ENCODE peak calls at places on chromosomes 12 and 14, in four cellular contexts. One of them, this sample, is unnamed. For H3K4me1 and H3K9me3, the result is how much of the 10 kb centered on the place peaks cover.

GRCh38 chr12:131221061-131221945 is 267.6 kb downstream of the ADGRD1 start:
- DNase-seq in right atrium auricular region: no peak
- DNase-seq in SK-N-SH: peak
- DNase-seq in A673: no peak
- DNase-seq in this sample: no peak

GRCh38 chr12:48263617-48264016 is 60.5 kb upstream of the OR10AD1 start:
- DNase-seq in right atrium auricular region: no peak
- DNase-seq in SK-N-SH: no peak
- DNase-seq in A673: peak
- DNase-seq in this sample: no peak

GRCh38 chr12:130978785-130979184 is 25.1 kb downstream of the ADGRD1 start:
- DNase-seq in right atrium auricular region: peak
- DNase-seq in SK-N-SH: no peak
- DNase-seq in A673: no peak
- DNase-seq in this sample: no peak

GRCh38 chr12:41034686-41035085 is 153.4 kb upstream of the PDZRN4 start:
- DNase-seq in right atrium auricular region: no peak
- DNase-seq in SK-N-SH: no peak
- DNase-seq in A673: peak
- DNase-seq in this sample: no peak

GRCh38 chr12:126700115-126700514 is 1566.9 kb upstream of the TMEM132C start:
- DNase-seq in right atrium auricular region: no peak
- DNase-seq in SK-N-SH: no peak
- DNase-seq in A673: no peak
- DNase-seq in this sample: no peak

GRCh38 chr12:124804011-124804621 is 59.5 kb downstream of the SCARB1 start:
- DNase-seq in right atrium auricular region: no peak
- DNase-seq in SK-N-SH: peak
- DNase-seq in A673: peak
- DNase-seq in this sample: peak

GRCh38 chr14:90979451-90979850 is 81.0 kb downstream of the RPS6KA5 start:
- DNase-seq in right atrium auricular region: no peak
- DNase-seq in SK-N-SH: no peak
- DNase-seq in A673: no peak
- DNase-seq in this sample: no peak

GRCh38 chr14:33369041-33369440 is 430.4 kb downstream of the NPAS3 start:
- DNase-seq in right atrium auricular region: no peak
- DNase-seq in SK-N-SH: no peak
- DNase-seq in A673: no peak
- DNase-seq in this sample: no peak

GRCh38 chr12:126557659-126558058 is 1492.4 kb downstream of the AACS start:
- DNase-seq in right atrium auricular region: no peak
- DNase-seq in SK-N-SH: no peak
- DNase-seq in A673: no peak
- DNase-seq in this sample: no peak

GRCh38 chr12:28032811-28033537 is 60.4 kb upstream of the PTHLH start:
- DNase-seq in right atrium auricular region: no peak
- DNase-seq in SK-N-SH: no peak
- DNase-seq in A673: no peak
- DNase-seq in this sample: no peak

GRCh38 chr12:50551866-50552265 is 47.1 kb downstream of the DIP2B start:
- DNase-seq in right atrium auricular region: no peak
- DNase-seq in SK-N-SH: no peak
- DNase-seq in A673: no peak
- DNase-seq in this sample: no peak

GRCh38 chr12:76312314-76312713 is 35.9 kb downstream of the BBS10 start:
- DNase-seq in right atrium auricular region: peak
- DNase-seq in SK-N-SH: no peak
- DNase-seq in A673: no peak
- DNase-seq in this sample: no peak

GRCh38 chr12:132075026-132075713 is 68.9 kb downstream of the DDX51 start:
- DNase-seq in right atrium auricular region: no peak
- DNase-seq in SK-N-SH: no peak
- DNase-seq in A673: no peak
- DNase-seq in this sample: no peak

GRCh38 chr12:65857875-65858274 is 33.6 kb downstream of the HMGA2 start:
- DNase-seq in right atrium auricular region: no peak
- DNase-seq in SK-N-SH: no peak
- DNase-seq in A673: peak
- DNase-seq in this sample: no peak

GRCh38 chr12:26748741-26749431 is 84.1 kb downstream of the ITPR2 start:
- DNase-seq in right atrium auricular region: no peak
- DNase-seq in SK-N-SH: no peak
- DNase-seq in A673: peak
- DNase-seq in this sample: no peak

GRCh38 chr12:51321882-51322281 is 2.1 kb downstream of the BIN2 start:
- DNase-seq in right atrium auricular region: no peak
- DNase-seq in SK-N-SH: no peak
- DNase-seq in A673: no peak
- DNase-seq in this sample: no peak

GRCh38 chr14:72053662-72054061 is 121.4 kb downstream of the RGS6 start:
- DNase-seq in right atrium auricular region: no peak
- DNase-seq in SK-N-SH: no peak
- DNase-seq in A673: no peak
- DNase-seq in this sample: no peak

GRCh38 chr12:18861287-18861858 is 123.5 kb downstream of the CAPZA3 start:
- DNase-seq in right atrium auricular region: no peak
- DNase-seq in SK-N-SH: no peak
- DNase-seq in A673: peak
- DNase-seq in this sample: no peak

GRCh38 chr14:64646103-64646502 is 58.1 kb upstream of the PLEKHG3 start:
- DNase-seq in right atrium auricular region: no peak
- DNase-seq in SK-N-SH: no peak
- DNase-seq in A673: peak
- DNase-seq in this sample: no peak

GRCh38 chr12:121774968-121775474 is 18.5 kb downstream of the RHOF start:
- DNase-seq in right atrium auricular region: no peak
- DNase-seq in SK-N-SH: no peak
- DNase-seq in A673: no peak
- DNase-seq in this sample: no peak

GRCh38 chr14:31843361-31844091 is 233.6 kb upstream of the ARHGAP5 start:
- DNase-seq in right atrium auricular region: no peak
- DNase-seq in SK-N-SH: no peak
- DNase-seq in A673: no peak
- DNase-seq in this sample: no peak

GRCh38 chr12:116601524-116601923 is 42.3 kb downstream of the MAP1LC3B2 start:
- DNase-seq in right atrium auricular region: no peak
- DNase-seq in SK-N-SH: no peak
- DNase-seq in A673: peak
- DNase-seq in this sample: no peak

GRCh38 chr14:85487215-85487614 is 42.7 kb upstream of the FLRT2 start:
- DNase-seq in right atrium auricular region: no peak
- DNase-seq in SK-N-SH: no peak
- DNase-seq in A673: no peak
- DNase-seq in this sample: peak

GRCh38 chr12:104680070-104680469 is 223.3 kb downstream of the CHST11 start:
- DNase-seq in right atrium auricular region: no peak
- DNase-seq in SK-N-SH: peak
- DNase-seq in A673: peak
- DNase-seq in this sample: no peak

GRCh38 chr12:62931481-62931880 is 3.5 kb downstream of the PPM1H start:
- DNase-seq in right atrium auricular region: no peak
- DNase-seq in SK-N-SH: no peak
- DNase-seq in A673: no peak
- DNase-seq in this sample: no peak

GRCh38 chr14:29215853-29216252 is 449.3 kb downstream of the FOXG1 start:
- DNase-seq in right atrium auricular region: no peak
- DNase-seq in SK-N-SH: no peak
- DNase-seq in A673: no peak
- DNase-seq in this sample: no peak

GRCh38 chr12:30792648-30793499 is 38.1 kb upstream of the CAPRIN2 start:
- DNase-seq in right atrium auricular region: no peak
- DNase-seq in SK-N-SH: no peak
- DNase-seq in A673: no peak
- DNase-seq in this sample: no peak

GRCh38 chr12:50925920-50926319 is 26.4 kb upstream of the HIGD1C start:
- DNase-seq in right atrium auricular region: no peak
- DNase-seq in SK-N-SH: no peak
- DNase-seq in A673: no peak
- DNase-seq in this sample: no peak

GRCh38 chr12:112979281-112979680 is 962 bp downstream of the OAS2 start:
- DNase-seq in right atrium auricular region: peak
- DNase-seq in SK-N-SH: no peak
- DNase-seq in A673: no peak
- DNase-seq in this sample: no peak

GRCh38 chr14:79724934-79725717 is 486.2 kb downstream of the DIO2 start:
- DNase-seq in right atrium auricular region: no peak
- DNase-seq in SK-N-SH: no peak
- DNase-seq in A673: no peak
- DNase-seq in this sample: no peak

GRCh38 chr14:68279777-68280233 is 460.2 kb downstream of the RAD51B start:
- DNase-seq in right atrium auricular region: no peak
- DNase-seq in SK-N-SH: no peak
- DNase-seq in A673: no peak
- DNase-seq in this sample: no peak

GRCh38 chr12:11660624-11661023 is 11.2 kb downstream of the ETV6 start:
- DNase-seq in right atrium auricular region: no peak
- DNase-seq in SK-N-SH: no peak
- DNase-seq in A673: no peak
- DNase-seq in this sample: no peak

GRCh38 chr12:115312901-115313300 is 628.9 kb upstream of the TBX3 start:
- DNase-seq in right atrium auricular region: no peak
- DNase-seq in SK-N-SH: no peak
- DNase-seq in A673: no peak
- DNase-seq in this sample: no peak

GRCh38 chr14:102314242-102315011 is 5.1 kb upstream of the ZNF839 start:
- DNase-seq in right atrium auricular region: peak
- DNase-seq in SK-N-SH: peak
- DNase-seq in A673: peak
- DNase-seq in this sample: peak

GRCh38 chr12:124565071-124565491 is 2.3 kb downstream of the NCOR2 start:
- DNase-seq in right atrium auricular region: no peak
- DNase-seq in SK-N-SH: peak
- DNase-seq in A673: peak
- DNase-seq in this sample: peak

GRCh38 chr12:25017336-25017735 is 68.4 kb upstream of the BCAT1 start:
- DNase-seq in right atrium auricular region: no peak
- DNase-seq in SK-N-SH: no peak
- DNase-seq in A673: no peak
- DNase-seq in this sample: no peak

DNA sequence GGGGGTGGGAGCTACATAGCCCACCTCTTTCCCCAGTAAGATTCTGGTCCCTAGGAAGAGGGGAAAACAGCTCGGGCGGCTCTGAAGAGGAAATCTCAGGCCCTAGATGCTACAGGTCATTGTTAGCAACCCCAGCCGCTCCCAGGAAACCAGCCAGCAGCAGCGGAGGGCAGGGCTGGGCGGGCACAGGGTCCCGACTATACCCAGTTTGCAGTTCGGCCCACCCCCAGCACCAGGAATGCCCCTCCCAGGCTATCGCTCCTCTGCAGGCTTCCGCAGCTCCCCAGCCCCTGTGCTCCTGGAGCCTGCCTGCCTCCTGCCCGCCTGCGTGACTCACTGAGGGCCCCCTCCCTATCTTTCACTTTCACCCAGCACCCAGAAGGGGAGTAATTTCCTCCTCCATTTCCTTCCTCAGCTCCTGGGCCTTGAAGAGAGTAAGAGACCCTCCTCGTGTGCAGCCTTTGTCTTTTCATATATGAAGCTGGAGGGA is 27.2 kb upstream of the PNMA1 start:
- DNase-seq in right atrium auricular region: peak
- DNase-seq in SK-N-SH: peak
- DNase-seq in A673: peak
- DNase-seq in this sample: no peak
- H3K4me1 ChIP-seq in right atrium auricular region: half or more
- H3K4me1 ChIP-seq in SK-N-SH: half or more
- H3K4me1 ChIP-seq in A673: half or more
- H3K4me1 ChIP-seq in this sample: half or more

GRCh38 chr12:32666510-32666909 is 12.6 kb upstream of the DNM1L start:
- DNase-seq in right atrium auricular region: no peak
- DNase-seq in SK-N-SH: no peak
- DNase-seq in A673: no peak
- DNase-seq in this sample: no peak
- H3K27ac ChIP-seq in right atrium auricular region: no peak
- H3K27ac ChIP-seq in SK-N-SH: no peak
- H3K27ac ChIP-seq in A673: no peak
- H3K27ac ChIP-seq in this sample: no peak

DNA sequence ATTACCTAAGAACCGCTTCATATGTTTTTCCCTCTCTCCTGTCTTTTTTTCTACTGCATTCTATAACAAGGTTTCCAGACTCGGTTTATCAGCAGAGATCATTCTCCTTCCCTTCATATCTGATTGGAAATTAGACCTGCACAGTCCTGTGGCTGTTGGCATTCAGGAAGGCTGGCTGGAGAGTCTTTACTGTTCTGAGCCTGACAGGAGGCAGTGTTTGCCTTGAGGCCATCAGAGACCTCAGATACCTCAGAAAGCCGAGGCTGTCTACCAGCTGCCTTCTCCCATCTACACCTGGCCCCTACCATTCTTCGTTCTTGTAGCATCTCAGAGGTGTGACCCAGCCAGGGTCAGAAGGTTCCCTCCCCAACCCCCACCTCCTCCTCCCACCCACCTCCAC is 182.0 kb downstream of the CAND1 start:
- DNase-seq in right atrium auricular region: no peak
- DNase-seq in SK-N-SH: no peak
- DNase-seq in A673: no peak
- DNase-seq in this sample: no peak
- H3K9me3 ChIP-seq in right atrium auricular region: under half
- H3K9me3 ChIP-seq in SK-N-SH: under half
- H3K9me3 ChIP-seq in A673: under half
- H3K9me3 ChIP-seq in this sample: under half

DNA sequence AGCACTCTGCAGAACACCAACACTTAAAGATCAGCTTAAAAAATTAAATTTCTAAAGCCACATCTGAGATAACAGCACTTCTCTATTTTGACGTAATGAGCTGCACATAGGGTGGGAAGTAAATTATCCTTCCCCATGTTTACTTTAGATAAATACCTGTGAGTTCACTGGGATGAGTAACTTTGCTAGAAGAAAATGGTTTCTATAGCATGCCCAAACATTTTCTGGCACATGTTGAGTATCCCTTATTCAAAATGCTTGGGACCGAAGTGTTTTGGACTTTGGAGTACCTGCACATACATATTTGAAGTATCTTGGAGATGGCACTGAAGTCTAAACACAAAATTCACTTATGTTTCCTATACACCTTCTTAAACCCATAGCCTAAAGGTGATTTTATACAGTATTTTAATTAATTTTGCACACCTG is 6.6 kb downstream of the SLC38A2 start:
- DNase-seq in right atrium auricular region: no peak
- DNase-seq in SK-N-SH: no peak
- DNase-seq in A673: no peak
- DNase-seq in this sample: no peak
- H3K4me1 ChIP-seq in right atrium auricular region: half or more
- H3K4me1 ChIP-seq in SK-N-SH: under half
- H3K4me1 ChIP-seq in A673: half or more
- H3K4me1 ChIP-seq in this sample: half or more

GRCh38 chr12:53508534-53509199 is 1.4 kb upstream of the NPFF start:
- DNase-seq in right atrium auricular region: peak
- DNase-seq in SK-N-SH: peak
- DNase-seq in A673: peak
- DNase-seq in this sample: peak
- H3K27ac ChIP-seq in right atrium auricular region: no peak
- H3K27ac ChIP-seq in SK-N-SH: no peak
- H3K27ac ChIP-seq in A673: no peak
- H3K27ac ChIP-seq in this sample: peak

This sample was measured in thoracic aorta.